ENCODE peak calls at places on chromosomes 12 and 14, in four cellular contexts. R is H1, U is H9, F is IMR-90. X is an unnamed sample.

GRCh38 chr12:67223225-67223624 is 45.9 kb upstream of the CAND1 start:
- DNase-seq in R (no peak), U (no peak), F (no peak), X (no peak)

GRCh38 chr12:46342562-46343033 is 30.0 kb downstream of the SLC38A2 start:
- DNase-seq in R (no peak), U (peak; percentile 67), F (peak; percentile 63), X (no peak)

GRCh38 chr14:99264691-99265090 is 7.3 kb downstream of the BCL11B start:
- DNase-seq in R (no peak), U (no peak), F (no peak), X (no peak)

GRCh38 chr14:68675233-68675577 is 117.7 kb downstream of the ZFP36L1 start:
- DNase-seq in R (no peak), U (no peak), F (peak; percentile 28), X (no peak)

GRCh38 chr12:105365231-105365630 is 34.7 kb downstream of the C12orf75 start:
- DNase-seq in R (no peak), U (peak; percentile 16), F (no peak), X (no peak)

GRCh38 chr12:110912263-110912662 is 8.1 kb downstream of the MYL2 start:
- DNase-seq in R (no peak), U (no peak), F (no peak), X (no peak)

GRCh38 chr12:113194971-113195391 is 9.5 kb downstream of the RITA1 start:
- DNase-seq in R (no peak), U (no peak), F (peak; percentile 73), X (no peak)

GRCh38 chr14:20597108-20597507 is 5.9 kb upstream of the RNASE12 start:
- DNase-seq in R (no peak), U (no peak), F (no peak), X (no peak)

GRCh38 chr14:69675877-69676416 is 64.6 kb downstream of the SUSD6 start:
- DNase-seq in R (no peak), U (no peak), F (no peak), X (no peak)

GRCh38 chr12:34126239-34126641 is 103.9 kb downstream of the ALG10 start:
- DNase-seq in R (no peak), U (no peak), F (no peak), X (no peak)

GRCh38 chr12:11969437-11970154 is 101.1 kb upstream of the BCL2L14 start:
- DNase-seq in R (no peak), U (no peak), F (no peak), X (no peak)

GRCh38 chr14:27917896-27918295 is 848.7 kb upstream of the FOXG1 start:
- DNase-seq in R (no peak), U (peak; percentile 36), F (no peak), X (no peak)

GRCh38 chr12:12741705-12742104 is 24.5 kb downstream of the CDKN1B start:
- DNase-seq in R (no peak), U (no peak), F (no peak), X (no peak)

GRCh38 chr12:64706366-64706765 is 52.8 kb downstream of the GNS start:
- DNase-seq in R (no peak), U (no peak), F (no peak), X (no peak)

GRCh38 chr12:100904270-100904669 is 109.7 kb downstream of the ANO4 start:
- DNase-seq in R (no peak), U (no peak), F (peak; percentile 51), X (no peak)

GRCh38 chr12:108307006-108307405 is 32.1 kb downstream of the CMKLR1 start:
- DNase-seq in R (no peak), U (no peak), F (peak; percentile 35), X (no peak)

GRCh38 chr14:81004575-81004974 is 49.2 kb downstream of the TSHR start:
- DNase-seq in R (no peak), U (no peak), F (no peak), X (no peak)

GRCh38 chr12:6295187-6295811 is 15.2 kb upstream of the PLEKHG6 start:
- DNase-seq in R (no peak), U (no peak), F (peak; percentile 82), X (no peak)

DNA sequence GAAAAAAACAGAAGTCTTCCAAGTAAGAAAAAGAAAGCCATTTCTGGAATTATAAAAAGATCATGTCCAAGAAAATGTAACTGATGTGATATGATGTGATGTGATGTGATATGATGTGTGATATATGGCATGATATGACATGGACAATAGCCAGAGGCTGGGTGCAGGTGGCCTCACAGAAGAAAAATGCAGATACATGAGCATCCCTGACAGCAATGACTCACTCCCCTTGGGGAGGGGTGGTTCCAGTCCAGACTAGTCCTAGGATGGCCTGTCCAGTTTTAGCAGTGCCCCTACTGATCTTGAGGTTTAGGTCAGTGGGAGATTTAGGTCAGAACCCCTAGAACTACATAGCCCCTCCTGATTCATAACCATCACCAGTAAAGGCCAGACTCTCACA is 3.5 kb upstream of the RHOJ start:
- DNase-seq in R (no peak), U (no peak), F (peak; percentile 20), X (no peak)
- H2AK5ac ChIP-seq in R (no peak overlapping the region), U (no peak overlapping the region), F (no peak overlapping the region), X (no peak overlapping the region)

GRCh38 chr12:124771462-124772361 is 92.0 kb downstream of the SCARB1 start:
- DNase-seq in R (no peak), U (peak; percentile 93), F (peak; percentile 60), X (peak; percentile 78)
- H2BK15ac ChIP-seq in R (no peak overlapping the region), U (no peak overlapping the region), F (peak overlapping the region; percentile 68), X (peak overlapping the region; percentile 30)

GRCh38 chr14:66045572-66046021 is 440.6 kb upstream of the CCDC196 start:
- DNase-seq in R (no peak), U (no peak), F (no peak), X (no peak)
- H2AFZ ChIP-seq in R (peak overlapping the region; percentile 74), U (peak overlapping the region; percentile 60), F (no peak overlapping the region), X (peak overlapping the region; percentile 76)

GRCh38 chr12:3968523-3968922 is 95.3 kb upstream of the PARP11 start:
- DNase-seq in R (no peak), U (peak; percentile 22), F (no peak), X (no peak)
- H2AK5ac ChIP-seq in R (no peak overlapping the region), U (no peak overlapping the region), F (no peak overlapping the region), X (no peak overlapping the region)